ENCODE peak calls at places on chromosomes 3 and 15, in four cellular contexts. U is sigmoid colon, P is A549, Q is lung. O is an unnamed sample.

GRCh38 chr3:52775877-52776276 is 1.5 kb upstream of the ITIH1 start:
- DNase-seq in U (no peak), P (no peak), Q (no peak), O (peak; percentile 23)

GRCh38 chr3:34777361-34777760 is 862.0 kb upstream of the ARPP21 start:
- DNase-seq in U (no peak), P (no peak), Q (no peak), O (no peak)

GRCh38 chr15:26200427-26200826 is 337.3 kb upstream of the ATP10A start:
- DNase-seq in U (no peak), P (no peak), Q (no peak), O (no peak)

GRCh38 chr15:90001062-90001682 is at the start of gene ZNF710:
- DNase-seq in U (peak; percentile 83), P (peak; percentile 77), Q (no peak), O (no peak)

GRCh38 chr3:99108508-99108907 is 207.0 kb upstream of the DCBLD2 start:
- DNase-seq in U (no peak), P (no peak), Q (no peak), O (no peak)

GRCh38 chr3:184380210-184380626 is 364 bp downstream of the CHRD start:
- DNase-seq in U (peak; percentile 90), P (peak; percentile 31), Q (peak; percentile 56), O (no peak)

GRCh38 chr15:51737538-51738305 is at the start of gene LYSMD2:
- DNase-seq in U (peak; percentile 89), P (peak; percentile 59), Q (peak; percentile 70), O (peak; percentile 81)

GRCh38 chr3:36372534-36372935 is 7.8 kb upstream of the STAC start:
- DNase-seq in U (no peak), P (no peak), Q (no peak), O (no peak)

GRCh38 chr15:48389701-48390143 is 58.5 kb downstream of the DUT start:
- DNase-seq in U (peak; percentile 71), P (no peak), Q (no peak), O (no peak)

GRCh38 chr15:73331991-73332925 is 36.5 kb downstream of the HCN4 start:
- DNase-seq in U (peak; percentile 46), P (no peak), Q (no peak), O (no peak)

GRCh38 chr3:187740446-187741399 is 4.5 kb downstream of the BCL6 start:
- DNase-seq in U (peak; percentile 90), P (peak; percentile 37), Q (peak; percentile 69), O (no peak)

GRCh38 chr3:99544819-99545281 is 93.5 kb upstream of the COL8A1 start:
- DNase-seq in U (no peak), P (no peak), Q (peak; percentile 35), O (peak; percentile 70)

GRCh38 chr3:50502225-50502583 is 1.2 kb downstream of the CACNA2D2 start:
- DNase-seq in U (no peak), P (no peak), Q (no peak), O (no peak)

GRCh38 chr15:79967331-79968182 is 3.4 kb downstream of the BCL2A1 start:
- DNase-seq in U (no peak), P (no peak), Q (no peak), O (no peak)

GRCh38 chr15:40108061-40108854 is 421 bp downstream of the BMF start:
- DNase-seq in U (peak; percentile 95), P (peak; percentile 44), Q (no peak), O (peak; percentile 82)

GRCh38 chr3:183924956-183925355 is 40.3 kb upstream of the PARL start:
- DNase-seq in U (no peak), P (peak; percentile 15), Q (no peak), O (no peak)

GRCh38 chr3:109331692-109332091 is 5.7 kb downstream of the DPPA4 start:
- DNase-seq in U (no peak), P (no peak), Q (no peak), O (no peak)

GRCh38 chr15:69415381-69415780 is 1.2 kb downstream of the KIF23 start:
- DNase-seq in U (no peak), P (no peak), Q (no peak), O (no peak)

DNA sequence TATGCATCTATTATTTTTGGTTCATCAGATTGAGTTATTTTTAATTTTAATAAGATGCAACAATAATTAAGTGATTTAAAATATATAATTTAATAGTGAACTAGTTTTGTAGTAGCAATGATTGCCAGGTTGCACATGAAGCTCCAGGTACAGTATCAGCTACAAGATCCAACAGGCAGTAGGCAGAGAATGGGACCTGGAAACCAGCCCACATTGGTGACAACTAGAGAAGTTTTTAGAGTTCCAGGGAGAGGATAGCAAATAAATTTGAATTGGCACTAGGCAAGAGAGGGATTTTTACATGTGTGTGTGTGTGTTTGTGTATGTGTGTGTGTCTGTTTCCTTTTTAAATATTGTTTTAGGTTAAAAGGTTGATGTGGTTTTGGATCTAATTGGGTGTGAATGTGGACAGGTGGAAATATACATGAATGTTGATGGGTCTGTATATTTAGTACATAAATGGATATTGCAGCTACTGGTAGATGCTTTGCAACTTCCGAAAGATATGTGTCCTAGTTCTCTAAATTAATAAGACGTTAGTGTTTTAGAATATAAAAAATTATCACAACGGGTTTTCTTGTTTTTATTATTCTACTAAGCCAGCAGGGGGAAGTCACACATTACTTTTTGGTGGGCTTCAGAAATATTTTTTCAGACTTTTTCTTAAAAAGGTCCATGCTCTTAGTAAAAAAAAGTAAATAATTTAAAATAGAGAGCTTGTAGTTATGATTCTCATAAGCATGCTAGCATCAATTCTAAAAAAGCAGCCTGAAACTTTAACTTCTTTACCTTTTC is 110.1 kb upstream of the GBE1 start:
- DNase-seq in U (no peak), P (no peak), Q (no peak), O (no peak)
- TF ChIP-seq CTCF in U (no peak), P (no peak), Q (no peak), O (peak; percentile 43)

GRCh38 chr3:129656659-129657247 is 50.3 kb upstream of the PLXND1 start:
- DNase-seq in U (no peak), P (no peak), Q (no peak), O (no peak)
- H3K27ac ChIP-seq in U (no peak overlapping the region), P (peak overlapping the region; percentile 94), Q (no peak overlapping the region), O (no peak overlapping the region)

GRCh38 chr15:83980637-83981036 is 254.9 kb upstream of the GOLGA6L4 start:
- DNase-seq in U (no peak), P (no peak), Q (no peak), O (no peak)
- H3K4me1 ChIP-seq in U (peaks cover 15% of the 10 kb centered on the region), P (no peaks in the 10 kb centered on the region), Q (peaks cover 3% of the 10 kb centered on the region), O (no peaks in the 10 kb centered on the region)

GRCh38 chr3:68997887-68998286 is 15.6 kb downstream of the EOGT start:
- DNase-seq in U (no peak), P (no peak), Q (no peak), O (no peak)
- TF ChIP-seq CTCF in U (no peak), P (no peak), Q (no peak), O (no peak)

GRCh38 chr15:78302579-78302978 is 3.2 kb upstream of the SKIC8 start:
- DNase-seq in U (no peak), P (no peak), Q (no peak), O (no peak)
- H3K27ac ChIP-seq in U (no peak overlapping the region), P (peak overlapping the region; percentile 71), Q (no peak overlapping the region), O (no peak overlapping the region)

GRCh38 chr3:152333928-152334327 is 65.2 kb downstream of the MBNL1 start:
- DNase-seq in U (no peak), P (no peak), Q (no peak), O (no peak)
- H3K4me1 ChIP-seq in U (peaks cover 82% of the 10 kb centered on the region), P (peaks cover 49% of the 10 kb centered on the region), Q (peaks cover 10% of the 10 kb centered on the region), O (peaks cover 74% of the 10 kb centered on the region)

GRCh38 chr3:132803889-132804288 is 81.7 kb upstream of the NPHP3 start:
- DNase-seq in U (no peak), P (no peak), Q (no peak), O (no peak)
- TF ChIP-seq CTCF in U (no peak), P (no peak), Q (no peak), O (no peak)

GRCh38 chr3:104519968-104520655 is 846.6 kb upstream of the ALCAM start:
- DNase-seq in U (no peak), P (no peak), Q (no peak), O (no peak)
- H3K27ac ChIP-seq in U (no peak overlapping the region), P (no peak overlapping the region), Q (no peak overlapping the region), O (no peak overlapping the region)

DNA sequence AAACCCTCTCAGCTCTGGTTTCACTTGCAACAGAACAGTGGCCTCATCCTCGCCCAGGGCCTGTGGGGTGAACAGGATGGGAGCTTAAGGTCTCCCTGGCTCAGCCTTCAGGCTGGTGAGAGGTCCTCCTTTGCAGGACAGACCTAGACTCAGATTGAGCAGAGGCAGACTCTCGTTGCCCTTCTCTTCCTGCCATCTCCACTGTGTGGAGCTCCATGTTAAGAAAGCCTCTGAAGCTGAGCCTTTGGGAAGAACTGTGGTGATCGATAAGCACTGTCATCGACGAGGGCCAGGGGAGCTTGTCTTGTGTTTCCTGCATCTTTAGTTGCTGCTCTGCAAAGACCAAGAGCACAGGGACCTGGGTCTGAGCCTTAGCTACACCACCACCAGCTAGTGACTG is 37.8 kb upstream of the GRIP2 start:
- DNase-seq in U (no peak), P (no peak), Q (no peak), O (no peak)
- H3K4me1 ChIP-seq in U (no peaks in the 10 kb centered on the region), P (no peaks in the 10 kb centered on the region), Q (no peaks in the 10 kb centered on the region), O (no peaks in the 10 kb centered on the region)

O was measured in right atrium auricular region.